ENCODE peak calls at places on chromosomes 4 and X, in four cellular contexts. K is WERI-Rb-1, J is K562, B is GM23248. D is an unnamed sample.
A peak's percentile ranks its signal among the peaks of the same experiment; 100 is the strongest.

GRCh38 chrX:9558615-9559014 is 93.8 kb downstream of the TBL1X start:
- DNase-seq in K (no peak), J (no peak), B (no peak), D (no peak)

GRCh38 chr4:174120446-174121142 is 162.9 kb downstream of the FBXO8 start:
- DNase-seq in K (peak; percentile 81), J (peak; percentile 48), B (peak; percentile 78), D (peak; percentile 37)

GRCh38 chr4:20528508-20528907 is 171.8 kb upstream of the PACRGL start:
- DNase-seq in K (no peak), J (no peak), B (peak; percentile 75), D (no peak)

GRCh38 chrX:18173494-18174180 is 47.0 kb downstream of the BEND2 start:
- DNase-seq in K (no peak), J (peak; percentile 47), B (no peak), D (no peak)

GRCh38 chrX:45980726-45981125 is 564.5 kb downstream of the ZNF674 start:
- DNase-seq in K (no peak), J (no peak), B (no peak), D (no peak)

GRCh38 chr4:55758081-55758480 is 61.5 kb upstream of the EXOC1L start:
- DNase-seq in K (no peak), J (no peak), B (peak; percentile 46), D (no peak)

GRCh38 chr4:60579335-60579734 is 620.8 kb upstream of the ADGRL3 start:
- DNase-seq in K (no peak), J (no peak), B (no peak), D (no peak)

GRCh38 chrX:43745938-43746721 is 90.0 kb downstream of the MAOA start:
- DNase-seq in K (no peak), J (no peak), B (peak; percentile 29), D (no peak)

GRCh38 chr4:182593864-182594263 is 323.3 kb downstream of the DCTD start:
- DNase-seq in K (no peak), J (no peak), B (no peak), D (no peak)

GRCh38 chrX:24282381-24283121 is 31.3 kb downstream of the SUPT20HL2 start:
- DNase-seq in K (no peak), J (no peak), B (peak; percentile 63), D (peak; percentile 10)

GRCh38 chr4:153931804-153932203 is 142.9 kb upstream of the SFRP2 start:
- DNase-seq in K (no peak), J (no peak), B (peak; percentile 82), D (no peak)

GRCh38 chr4:97910005-97910404 is 233.3 kb downstream of the STPG2 start:
- DNase-seq in K (peak; percentile 34), J (no peak), B (no peak), D (peak; percentile 56)

GRCh38 chr4:107757860-107758476 is 37.9 kb upstream of the PAPSS1 start:
- DNase-seq in K (no peak), J (peak; percentile 18), B (peak; percentile 65), D (no peak)

GRCh38 chrX:120795301-120795700 is 80.4 kb downstream of the CT47B1 start:
- DNase-seq in K (no peak), J (no peak), B (peak; percentile 33), D (no peak)

GRCh38 chr4:119589165-119589564 is 39.4 kb downstream of the PDE5A start:
- DNase-seq in K (no peak), J (no peak), B (no peak), D (no peak)

GRCh38 chr4:5566991-5567390 is 141.4 kb downstream of the EVC2 start:
- DNase-seq in K (no peak), J (no peak), B (no peak), D (no peak)

GRCh38 chrX:119226431-119226830 is 9.7 kb upstream of the PGRMC1 start:
- DNase-seq in K (no peak), J (no peak), B (no peak), D (no peak)

GRCh38 chr4:27248829-27249228 is 388.2 kb downstream of the STIM2 start:
- DNase-seq in K (no peak), J (no peak), B (peak; percentile 95), D (no peak)

GRCh38 chr4:112532267-112532666 is 16.3 kb upstream of the NEUROG2 start:
- DNase-seq in K (no peak), J (no peak), B (peak; percentile 76), D (no peak)

GRCh38 chrX:66328950-66329596 is 165.0 kb downstream of the HEPH start:
- DNase-seq in K (no peak), J (no peak), B (no peak), D (no peak)

GRCh38 chrX:146173742-146174141 is 356.1 kb downstream of the SLITRK2 start:
- DNase-seq in K (no peak), J (no peak), B (no peak), D (no peak)

GRCh38 chr4:121182296-121182695 is 18.2 kb upstream of the TNIP3 start:
- DNase-seq in K (no peak), J (no peak), B (peak; percentile 14), D (no peak)

GRCh38 chr4:116020141-116020722 is 906.8 kb upstream of the NDST4 start:
- DNase-seq in K (no peak), J (no peak), B (no peak), D (no peak)

GRCh38 chr4:6277139-6277802 is 7.6 kb downstream of the WFS1 start:
- DNase-seq in K (no peak), J (no peak), B (no peak), D (no peak)

GRCh38 chr4:181525641-181526040 is 717.6 kb upstream of the TENM3 start:
- DNase-seq in K (no peak), J (no peak), B (no peak), D (no peak)

GRCh38 chr4:136680271-136680670 is 852.0 kb downstream of the PCDH18 start:
- DNase-seq in K (peak; percentile 72), J (no peak), B (no peak), D (no peak)

GRCh38 chrX:106484233-106484632 is 127.5 kb upstream of the RADX start:
- DNase-seq in K (no peak), J (no peak), B (peak; percentile 7), D (no peak)

GRCh38 chr4:1901127-1901526 is 29.9 kb downstream of the NSD2 start:
- DNase-seq in K (no peak), J (no peak), B (no peak), D (no peak)

GRCh38 chrX:129193357-129193756 is 329.9 kb downstream of the SMARCA1 start:
- DNase-seq in K (no peak), J (no peak), B (no peak), D (no peak)

GRCh38 chr4:87152310-87153061 is 67.9 kb downstream of the KLHL8 start:
- DNase-seq in K (no peak), J (no peak), B (no peak), D (no peak)

GRCh38 chr4:2824329-2825183 is 19.1 kb upstream of the ADD1 start:
- DNase-seq in K (no peak), J (no peak), B (no peak), D (peak; percentile 56)

GRCh38 chr4:1293981-1294380 is 4.3 kb downstream of the MAEA start:
- DNase-seq in K (no peak), J (no peak), B (no peak), D (no peak)

GRCh38 chrX:1196436-1196835 is 16.0 kb downstream of the CRLF2 start:
- DNase-seq in K (no peak), J (no peak), B (no peak), D (no peak)

GRCh38 chr4:158322119-158322518 is 111.8 kb downstream of the TMEM144 start:
- DNase-seq in K (no peak), J (no peak), B (peak; percentile 35), D (no peak)

GRCh38 chr4:48065587-48066052 is 49.0 kb downstream of the NIPAL1 start:
- DNase-seq in K (no peak), J (no peak), B (no peak), D (no peak)

DNA sequence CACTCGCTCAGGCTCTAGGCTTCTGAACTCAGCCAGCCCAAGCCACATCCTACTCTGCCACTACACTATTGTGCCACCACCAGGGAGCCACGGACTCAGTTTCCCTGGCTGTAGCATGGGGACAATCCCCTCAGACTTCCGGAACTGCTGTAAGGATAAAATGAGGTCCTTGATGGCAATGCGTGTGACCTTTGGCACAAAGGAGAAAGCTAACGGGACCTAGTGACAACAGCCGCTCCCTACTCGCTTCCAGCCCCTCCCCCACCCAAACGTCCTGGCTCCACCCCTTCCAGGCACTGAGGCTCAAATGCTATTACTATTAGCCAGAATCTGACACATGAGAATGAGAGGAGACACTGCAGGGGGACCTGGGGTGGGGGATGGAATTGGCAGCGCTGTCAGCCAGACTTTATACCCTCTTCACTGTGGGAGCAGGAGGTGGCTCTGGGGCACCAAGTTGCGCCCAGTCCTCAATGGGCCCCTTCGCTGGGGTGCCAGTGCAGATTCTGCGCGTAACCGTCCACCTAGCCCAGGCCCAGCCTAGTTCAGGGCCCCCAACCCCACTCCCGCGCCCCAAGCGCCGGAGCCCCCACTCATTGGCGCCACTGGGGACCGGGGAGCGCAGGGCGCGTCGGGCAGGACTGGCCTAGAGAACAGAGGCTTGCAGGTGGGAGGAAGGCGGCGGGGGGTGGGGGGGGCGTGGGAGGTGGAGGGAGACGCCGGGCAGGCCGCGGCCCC is 5.3 kb upstream of the DUSP9 start:
- DNase-seq in K (no peak), J (no peak), B (no peak), D (peak; percentile 77)
- H3K4me3 ChIP-seq in K (peak overlapping the region; percentile 41), J (no peak overlapping the region), B (no peak overlapping the region), D (peak overlapping the region; percentile 24)

DNA sequence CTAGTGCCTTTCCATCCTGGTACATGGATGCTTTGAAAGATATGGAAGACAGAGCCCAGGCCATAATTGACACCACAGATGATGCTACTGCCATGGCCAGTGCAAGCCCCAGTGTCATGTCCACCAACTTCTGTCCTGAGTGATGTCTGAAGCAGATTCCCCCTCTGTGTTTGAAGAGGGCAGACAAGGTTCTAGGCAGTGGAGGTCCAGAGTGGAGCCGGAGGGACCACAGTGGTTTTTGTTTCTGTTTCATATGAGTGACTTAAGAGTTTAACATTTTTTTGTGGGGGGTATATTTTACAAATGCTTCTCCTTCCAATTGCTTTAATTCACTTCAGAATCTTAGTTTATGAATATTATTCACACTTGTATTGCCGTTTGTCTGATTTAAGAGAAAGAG is 6.0 kb upstream of the MAGEC1 start:
- DNase-seq in K (no peak), J (no peak), B (no peak), D (no peak)
- H3K27me3 ChIP-seq in K (peaks cover 58% of the 10 kb centered on the region), J (no peaks in the 10 kb centered on the region), B (no peaks in the 10 kb centered on the region), D (no peaks in the 10 kb centered on the region)

GRCh38 chrX:40074959-40075332 is 22.8 kb downstream of the BCOR start:
- DNase-seq in K (no peak), J (no peak), B (no peak), D (no peak)

GRCh38 chrX:40077906-40078305 is 19.9 kb downstream of the BCOR start:
- DNase-seq in K (no peak), J (no peak), B (no peak), D (peak; percentile 43)

GRCh38 chrX:40078489-40079288 is 19.1 kb downstream of the BCOR start:
- DNase-seq in K (peak; percentile 44), J (no peak), B (peak; percentile 45), D (peak; percentile 53)

GRCh38 chrX:40076750-40077149 is 21.0 kb downstream of the BCOR start:
- DNase-seq in K (no peak), J (no peak), B (no peak), D (no peak)

DNA sequence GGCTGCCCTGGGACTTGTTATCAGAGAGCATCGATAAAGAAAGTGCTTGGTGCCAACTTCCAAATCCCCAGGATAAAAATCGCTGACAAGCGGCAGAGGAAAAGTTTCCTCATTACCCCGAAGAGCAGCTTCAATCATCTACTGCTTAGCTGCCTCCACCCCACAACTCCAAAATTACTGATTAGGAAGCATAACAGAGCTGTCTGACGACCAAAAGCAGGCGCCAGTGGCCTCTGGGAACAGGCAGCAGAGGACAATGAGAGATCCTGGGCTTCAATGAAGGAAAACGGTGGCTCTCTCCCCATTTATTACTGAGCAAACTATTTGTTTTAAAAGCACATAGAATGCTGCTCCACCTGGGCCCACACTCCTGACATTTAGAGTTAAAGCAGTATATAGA is 20.6 kb downstream of the BCOR start:
- DNase-seq in K (no peak), J (no peak), B (no peak), D (no peak)
- H3K36me3 ChIP-seq in K (peaks cover 76% of the 10 kb centered on the region), J (peaks cover 94% of the 10 kb centered on the region), B (no peaks in the 10 kb centered on the region), D (peaks cover 31% of the 10 kb centered on the region)

GRCh38 chr4:151719045-151719743 is 41.6 kb downstream of the GATB start:
- DNase-seq in K (no peak), J (no peak), B (no peak), D (no peak)
- H3K4me3 ChIP-seq in K (no peak overlapping the region), J (no peak overlapping the region), B (no peak overlapping the region), D (no peak overlapping the region)

D was measured in H7.